ENCODE peak calls at places on chromosome 20, in five cellular contexts. One of them, this sample, is unnamed.

GRCh38 chr20:41577129-41578009 is 40.8 kb downstream of the CHD6 start:
- DNase-seq in NCI-H2029 treated with DMSO at 0.1 percent for 48 hours: no peak
- DNase-seq in nephron progenitor cell: no peak
- DNase-seq in prostate gland: no peak
- DNase-seq in activated naive CD4-positive, alpha-beta T cell treated with anti-CD3 and anti-CD28 coated beads, Interleukin-2, amount 10 ng/mL, durations not matched to agents 7 days and 5 days: no peak
- DNase-seq in this sample: no peak

GRCh38 chr20:19598117-19598516 is 159.9 kb upstream of the RIN2 start:
- DNase-seq in NCI-H2029 treated with DMSO at 0.1 percent for 48 hours: no peak
- DNase-seq in nephron progenitor cell: no peak
- DNase-seq in prostate gland: no peak
- DNase-seq in activated naive CD4-positive, alpha-beta T cell treated with anti-CD3 and anti-CD28 coated beads, Interleukin-2, amount 10 ng/mL, durations not matched to agents 7 days and 5 days: no peak
- DNase-seq in this sample: no peak

GRCh38 chr20:1712634-1713625 is 55.4 kb upstream of the SIRPG start:
- DNase-seq in NCI-H2029 treated with DMSO at 0.1 percent for 48 hours: no peak
- DNase-seq in nephron progenitor cell: no peak
- DNase-seq in prostate gland: no peak
- DNase-seq in activated naive CD4-positive, alpha-beta T cell treated with anti-CD3 and anti-CD28 coated beads, Interleukin-2, amount 10 ng/mL, durations not matched to agents 7 days and 5 days: no peak
- DNase-seq in this sample: no peak

GRCh38 chr20:40564997-40565680 is 123.9 kb downstream of the MAFB start:
- DNase-seq in NCI-H2029 treated with DMSO at 0.1 percent for 48 hours: no peak
- DNase-seq in nephron progenitor cell: no peak
- DNase-seq in prostate gland: no peak
- DNase-seq in activated naive CD4-positive, alpha-beta T cell treated with anti-CD3 and anti-CD28 coated beads, Interleukin-2, amount 10 ng/mL, durations not matched to agents 7 days and 5 days: no peak
- DNase-seq in this sample: no peak

GRCh38 chr20:21251278-21251677 is 51.9 kb upstream of the XRN2 start:
- DNase-seq in NCI-H2029 treated with DMSO at 0.1 percent for 48 hours: no peak
- DNase-seq in nephron progenitor cell: no peak
- DNase-seq in prostate gland: no peak
- DNase-seq in activated naive CD4-positive, alpha-beta T cell treated with anti-CD3 and anti-CD28 coated beads, Interleukin-2, amount 10 ng/mL, durations not matched to agents 7 days and 5 days: no peak
- DNase-seq in this sample: no peak

GRCh38 chr20:52972190-52972937 is at the start of gene TSHZ2:
- DNase-seq in NCI-H2029 treated with DMSO at 0.1 percent for 48 hours: peak; percentile 69
- DNase-seq in nephron progenitor cell: peak; percentile 74
- DNase-seq in prostate gland: peak; percentile 16
- DNase-seq in activated naive CD4-positive, alpha-beta T cell treated with anti-CD3 and anti-CD28 coated beads, Interleukin-2, amount 10 ng/mL, durations not matched to agents 7 days and 5 days: peak; percentile 70
- DNase-seq in this sample: peak; percentile 56

GRCh38 chr20:52971498-52972189 is 514 bp upstream of the TSHZ2 start:
- DNase-seq in NCI-H2029 treated with DMSO at 0.1 percent for 48 hours: no peak
- DNase-seq in nephron progenitor cell: no peak
- DNase-seq in prostate gland: no peak
- DNase-seq in activated naive CD4-positive, alpha-beta T cell treated with anti-CD3 and anti-CD28 coated beads, Interleukin-2, amount 10 ng/mL, durations not matched to agents 7 days and 5 days: no peak
- DNase-seq in this sample: no peak

GRCh38 chr20:35117148-35117547 is 24.5 kb upstream of the TRPC4AP start:
- DNase-seq in NCI-H2029 treated with DMSO at 0.1 percent for 48 hours: no peak
- DNase-seq in nephron progenitor cell: no peak
- DNase-seq in prostate gland: no peak
- DNase-seq in activated naive CD4-positive, alpha-beta T cell treated with anti-CD3 and anti-CD28 coated beads, Interleukin-2, amount 10 ng/mL, durations not matched to agents 7 days and 5 days: no peak
- DNase-seq in this sample: no peak

GRCh38 chr20:45355209-45355608 is 7.0 kb upstream of the SDC4 start:
- DNase-seq in NCI-H2029 treated with DMSO at 0.1 percent for 48 hours: no peak
- DNase-seq in nephron progenitor cell: no peak
- DNase-seq in prostate gland: no peak
- DNase-seq in activated naive CD4-positive, alpha-beta T cell treated with anti-CD3 and anti-CD28 coated beads, Interleukin-2, amount 10 ng/mL, durations not matched to agents 7 days and 5 days: no peak
- DNase-seq in this sample: no peak

GRCh38 chr20:25084616-25085187 is 2.8 kb upstream of the VSX1 start:
- DNase-seq in NCI-H2029 treated with DMSO at 0.1 percent for 48 hours: no peak
- DNase-seq in nephron progenitor cell: no peak
- DNase-seq in prostate gland: no peak
- DNase-seq in activated naive CD4-positive, alpha-beta T cell treated with anti-CD3 and anti-CD28 coated beads, Interleukin-2, amount 10 ng/mL, durations not matched to agents 7 days and 5 days: no peak
- DNase-seq in this sample: no peak

GRCh38 chr20:62238569-62239277 is 402 bp downstream of the OSBPL2 start:
- DNase-seq in NCI-H2029 treated with DMSO at 0.1 percent for 48 hours: no peak
- DNase-seq in nephron progenitor cell: no peak
- DNase-seq in prostate gland: no peak
- DNase-seq in activated naive CD4-positive, alpha-beta T cell treated with anti-CD3 and anti-CD28 coated beads, Interleukin-2, amount 10 ng/mL, durations not matched to agents 7 days and 5 days: peak; percentile 48
- DNase-seq in this sample: peak; percentile 65

GRCh38 chr20:17881741-17882064 is 86.9 kb downstream of the SNX5 start:
- DNase-seq in NCI-H2029 treated with DMSO at 0.1 percent for 48 hours: no peak
- DNase-seq in nephron progenitor cell: no peak
- DNase-seq in prostate gland: no peak
- DNase-seq in activated naive CD4-positive, alpha-beta T cell treated with anti-CD3 and anti-CD28 coated beads, Interleukin-2, amount 10 ng/mL, durations not matched to agents 7 days and 5 days: no peak
- DNase-seq in this sample: no peak

GRCh38 chr20:1146957-1147356 is 28.6 kb downstream of the PSMF1 start:
- DNase-seq in NCI-H2029 treated with DMSO at 0.1 percent for 48 hours: no peak
- DNase-seq in nephron progenitor cell: no peak
- DNase-seq in prostate gland: no peak
- DNase-seq in activated naive CD4-positive, alpha-beta T cell treated with anti-CD3 and anti-CD28 coated beads, Interleukin-2, amount 10 ng/mL, durations not matched to agents 7 days and 5 days: no peak
- DNase-seq in this sample: no peak

GRCh38 chr20:63652192-63652980 is 838 bp downstream of the STMN3 start:
- DNase-seq in NCI-H2029 treated with DMSO at 0.1 percent for 48 hours: no peak
- DNase-seq in nephron progenitor cell: peak; percentile 73
- DNase-seq in prostate gland: no peak
- DNase-seq in activated naive CD4-positive, alpha-beta T cell treated with anti-CD3 and anti-CD28 coated beads, Interleukin-2, amount 10 ng/mL, durations not matched to agents 7 days and 5 days: peak; percentile 66
- DNase-seq in this sample: no peak

GRCh38 chr20:46566125-46566524 is 15.7 kb upstream of the OCSTAMP start:
- DNase-seq in NCI-H2029 treated with DMSO at 0.1 percent for 48 hours: no peak
- DNase-seq in nephron progenitor cell: no peak
- DNase-seq in prostate gland: no peak
- DNase-seq in activated naive CD4-positive, alpha-beta T cell treated with anti-CD3 and anti-CD28 coated beads, Interleukin-2, amount 10 ng/mL, durations not matched to agents 7 days and 5 days: no peak
- DNase-seq in this sample: no peak

GRCh38 chr20:60215786-60216730 is 257.8 kb downstream of the CDH26 start:
- DNase-seq in NCI-H2029 treated with DMSO at 0.1 percent for 48 hours: no peak
- DNase-seq in nephron progenitor cell: no peak
- DNase-seq in prostate gland: peak; percentile 59
- DNase-seq in activated naive CD4-positive, alpha-beta T cell treated with anti-CD3 and anti-CD28 coated beads, Interleukin-2, amount 10 ng/mL, durations not matched to agents 7 days and 5 days: no peak
- DNase-seq in this sample: no peak

GRCh38 chr20:40339661-40340449 is 349.2 kb downstream of the MAFB start:
- DNase-seq in NCI-H2029 treated with DMSO at 0.1 percent for 48 hours: no peak
- DNase-seq in nephron progenitor cell: no peak
- DNase-seq in prostate gland: no peak
- DNase-seq in activated naive CD4-positive, alpha-beta T cell treated with anti-CD3 and anti-CD28 coated beads, Interleukin-2, amount 10 ng/mL, durations not matched to agents 7 days and 5 days: no peak
- DNase-seq in this sample: no peak

GRCh38 chr20:36167826-36168634 is 13.5 kb downstream of the EPB41L1 start:
- DNase-seq in NCI-H2029 treated with DMSO at 0.1 percent for 48 hours: no peak
- DNase-seq in nephron progenitor cell: no peak
- DNase-seq in prostate gland: no peak
- DNase-seq in activated naive CD4-positive, alpha-beta T cell treated with anti-CD3 and anti-CD28 coated beads, Interleukin-2, amount 10 ng/mL, durations not matched to agents 7 days and 5 days: no peak
- DNase-seq in this sample: no peak

GRCh38 chr20:25533920-25534700 is 51.2 kb downstream of the NINL start:
- DNase-seq in NCI-H2029 treated with DMSO at 0.1 percent for 48 hours: no peak
- DNase-seq in nephron progenitor cell: no peak
- DNase-seq in prostate gland: no peak
- DNase-seq in activated naive CD4-positive, alpha-beta T cell treated with anti-CD3 and anti-CD28 coated beads, Interleukin-2, amount 10 ng/mL, durations not matched to agents 7 days and 5 days: no peak
- DNase-seq in this sample: no peak

GRCh38 chr20:37392441-37393195 is 46.7 kb downstream of the SRC start:
- DNase-seq in NCI-H2029 treated with DMSO at 0.1 percent for 48 hours: no peak
- DNase-seq in nephron progenitor cell: no peak
- DNase-seq in prostate gland: no peak
- DNase-seq in activated naive CD4-positive, alpha-beta T cell treated with anti-CD3 and anti-CD28 coated beads, Interleukin-2, amount 10 ng/mL, durations not matched to agents 7 days and 5 days: peak; percentile 57
- DNase-seq in this sample: no peak

GRCh38 chr20:15375836-15376235 is 1038.4 kb upstream of the FLRT3 start:
- DNase-seq in NCI-H2029 treated with DMSO at 0.1 percent for 48 hours: no peak
- DNase-seq in nephron progenitor cell: no peak
- DNase-seq in prostate gland: no peak
- DNase-seq in activated naive CD4-positive, alpha-beta T cell treated with anti-CD3 and anti-CD28 coated beads, Interleukin-2, amount 10 ng/mL, durations not matched to agents 7 days and 5 days: no peak
- DNase-seq in this sample: no peak

GRCh38 chr20:63137851-63138415 is 78.0 kb downstream of the YTHDF1 start:
- DNase-seq in NCI-H2029 treated with DMSO at 0.1 percent for 48 hours: no peak
- DNase-seq in nephron progenitor cell: no peak
- DNase-seq in prostate gland: no peak
- DNase-seq in activated naive CD4-positive, alpha-beta T cell treated with anti-CD3 and anti-CD28 coated beads, Interleukin-2, amount 10 ng/mL, durations not matched to agents 7 days and 5 days: no peak
- DNase-seq in this sample: no peak

GRCh38 chr20:49323622-49324238 is 45.9 kb upstream of the ZNFX1 start:
- DNase-seq in NCI-H2029 treated with DMSO at 0.1 percent for 48 hours: no peak
- DNase-seq in nephron progenitor cell: no peak
- DNase-seq in prostate gland: peak; percentile 40
- DNase-seq in activated naive CD4-positive, alpha-beta T cell treated with anti-CD3 and anti-CD28 coated beads, Interleukin-2, amount 10 ng/mL, durations not matched to agents 7 days and 5 days: peak; percentile 46
- DNase-seq in this sample: no peak

GRCh38 chr20:62368629-62369507 is 1.8 kb upstream of the LAMA5 start:
- DNase-seq in NCI-H2029 treated with DMSO at 0.1 percent for 48 hours: no peak
- DNase-seq in nephron progenitor cell: peak; percentile 81
- DNase-seq in prostate gland: no peak
- DNase-seq in activated naive CD4-positive, alpha-beta T cell treated with anti-CD3 and anti-CD28 coated beads, Interleukin-2, amount 10 ng/mL, durations not matched to agents 7 days and 5 days: no peak
- DNase-seq in this sample: no peak

GRCh38 chr20:63505723-63506122 is 6.8 kb upstream of the EEF1A2 start:
- DNase-seq in NCI-H2029 treated with DMSO at 0.1 percent for 48 hours: no peak
- DNase-seq in nephron progenitor cell: no peak
- DNase-seq in prostate gland: no peak
- DNase-seq in activated naive CD4-positive, alpha-beta T cell treated with anti-CD3 and anti-CD28 coated beads, Interleukin-2, amount 10 ng/mL, durations not matched to agents 7 days and 5 days: no peak
- DNase-seq in this sample: no peak

GRCh38 chr20:7696311-7696710 is 243.9 kb downstream of the HAO1 start:
- DNase-seq in NCI-H2029 treated with DMSO at 0.1 percent for 48 hours: no peak
- DNase-seq in nephron progenitor cell: no peak
- DNase-seq in prostate gland: no peak
- DNase-seq in activated naive CD4-positive, alpha-beta T cell treated with anti-CD3 and anti-CD28 coated beads, Interleukin-2, amount 10 ng/mL, durations not matched to agents 7 days and 5 days: no peak
- DNase-seq in this sample: no peak

GRCh38 chr20:3330046-3330741 is 77.3 kb downstream of the DNAAF9 start:
- DNase-seq in NCI-H2029 treated with DMSO at 0.1 percent for 48 hours: no peak
- DNase-seq in nephron progenitor cell: no peak
- DNase-seq in prostate gland: no peak
- DNase-seq in activated naive CD4-positive, alpha-beta T cell treated with anti-CD3 and anti-CD28 coated beads, Interleukin-2, amount 10 ng/mL, durations not matched to agents 7 days and 5 days: no peak
- DNase-seq in this sample: no peak

GRCh38 chr20:8583209-8584106 is 451.4 kb downstream of the PLCB1 start:
- DNase-seq in NCI-H2029 treated with DMSO at 0.1 percent for 48 hours: no peak
- DNase-seq in nephron progenitor cell: no peak
- DNase-seq in prostate gland: no peak
- DNase-seq in activated naive CD4-positive, alpha-beta T cell treated with anti-CD3 and anti-CD28 coated beads, Interleukin-2, amount 10 ng/mL, durations not matched to agents 7 days and 5 days: no peak
- DNase-seq in this sample: no peak

GRCh38 chr20:63165538-63166422 is 50.2 kb downstream of the YTHDF1 start:
- DNase-seq in NCI-H2029 treated with DMSO at 0.1 percent for 48 hours: no peak
- DNase-seq in nephron progenitor cell: no peak
- DNase-seq in prostate gland: no peak
- DNase-seq in activated naive CD4-positive, alpha-beta T cell treated with anti-CD3 and anti-CD28 coated beads, Interleukin-2, amount 10 ng/mL, durations not matched to agents 7 days and 5 days: no peak
- DNase-seq in this sample: no peak

GRCh38 chr20:45888681-45889080 is 1.3 kb upstream of the SPATA25 start:
- DNase-seq in NCI-H2029 treated with DMSO at 0.1 percent for 48 hours: no peak
- DNase-seq in nephron progenitor cell: no peak
- DNase-seq in prostate gland: no peak
- DNase-seq in activated naive CD4-positive, alpha-beta T cell treated with anti-CD3 and anti-CD28 coated beads, Interleukin-2, amount 10 ng/mL, durations not matched to agents 7 days and 5 days: no peak
- DNase-seq in this sample: no peak

GRCh38 chr20:35004749-35005462 is 49.2 kb downstream of the MYH7B start:
- DNase-seq in NCI-H2029 treated with DMSO at 0.1 percent for 48 hours: no peak
- DNase-seq in nephron progenitor cell: no peak
- DNase-seq in prostate gland: no peak
- DNase-seq in activated naive CD4-positive, alpha-beta T cell treated with anti-CD3 and anti-CD28 coated beads, Interleukin-2, amount 10 ng/mL, durations not matched to agents 7 days and 5 days: no peak
- DNase-seq in this sample: no peak